ENCODE peak calls at places on chromosomes 6 and 20, in four cellular contexts. O is activated T-helper 1 cell treated with anti-CD3 and anti-CD28 coated beads, Interleukin-2, amount 50 U/mL, for 16 hours; Q is GDM1; P is stimulated activated CD4-positive, alpha-beta T cell treated with anti-CD3 and anti-CD28 coated beads, Interleukin-4, amount 100 ng/mL, for 1 hour. Z is an unnamed sample.

GRCh38 chr20:53201588-53201987 is 229.4 kb downstream of the TSHZ2 start:
- DNase-seq in O (no peak), Q (no peak), P (no peak), Z (no peak)

GRCh38 chr6:19789100-19789805 is 47.9 kb upstream of the ID4 start:
- DNase-seq in P (no peak), Q (peak), O (no peak), Z (peak)

GRCh38 chr20:4401601-4402000 is 320.1 kb upstream of the PRND start:
- DNase-seq in O (no peak), Q (no peak), P (no peak), Z (no peak)

GRCh38 chr20:22474215-22474614 is 110.2 kb downstream of the FOXA2 start:
- DNase-seq in P (no peak), Q (no peak), O (no peak), Z (no peak)

GRCh38 chr6:152292595-152292994 is 344.6 kb downstream of the SYNE1 start:
- DNase-seq in O (no peak), P (no peak), Q (no peak), Z (no peak)

GRCh38 chr6:79718509-79719247 is 87.5 kb downstream of the SH3BGRL2 start:
- DNase-seq in P (no peak), O (no peak), Q (no peak), Z (no peak)

GRCh38 chr6:52667572-52667971 is 3.3 kb upstream of the TMEM14A start:
- DNase-seq in O (no peak), Q (no peak), P (no peak), Z (no peak)

GRCh38 chr6:166456360-166457156 is 73.8 kb upstream of the MPC1 start:
- DNase-seq in O (no peak), Q (no peak), P (no peak), Z (peak)

GRCh38 chr6:109867009-109867969 is 110.8 kb upstream of the GPR6 start:
- DNase-seq in P (no peak), O (no peak), Q (no peak), Z (no peak)

GRCh38 chr6:167396659-167397490 is 72.0 kb downstream of the TTLL2 start:
- DNase-seq in O (no peak), Q (no peak), P (no peak), Z (no peak)

GRCh38 chr6:167475947-167476346 is 151.1 kb downstream of the TTLL2 start:
- DNase-seq in Q (no peak), P (no peak), O (no peak), Z (no peak)

GRCh38 chr6:125252891-125253290 is 48.9 kb downstream of the HDDC2 start:
- DNase-seq in P (no peak), O (no peak), Q (no peak), Z (no peak)

GRCh38 chr6:36139431-36139830 is 9.1 kb downstream of the MAPK13 start:
- DNase-seq in Q (peak), P (no peak), O (no peak), Z (peak)

GRCh38 chr6:145633981-145634627 is 101.2 kb downstream of the EPM2A start:
- DNase-seq in Q (peak), O (peak), P (peak), Z (peak)

GRCh38 chr6:90227165-90227564 is 69.5 kb downstream of the BACH2 start:
- DNase-seq in Q (no peak), O (no peak), P (no peak), Z (no peak)

GRCh38 chr20:49028684-49029083 is 17.4 kb upstream of the CSE1L start:
- DNase-seq in O (no peak), Q (no peak), P (no peak), Z (peak)

GRCh38 chr6:40629463-40629862 is 42.3 kb upstream of the LRFN2 start:
- DNase-seq in P (no peak), O (no peak), Q (no peak), Z (no peak)

GRCh38 chr6:39599341-39599740 is 125.9 kb downstream of the KIF6 start:
- DNase-seq in P (no peak), Q (no peak), O (no peak), Z (no peak)

GRCh38 chr20:35617397-35618031 is 1.9 kb downstream of the SPAG4 start:
- DNase-seq in O (no peak), Q (no peak), P (peak), Z (peak)

GRCh38 chr6:145756170-145756662 is 20.9 kb upstream of the EPM2A start:
- DNase-seq in O (no peak), Q (no peak), P (no peak), Z (peak)

GRCh38 chr6:68141190-68141589 is 493.9 kb upstream of the ADGRB3 start:
- DNase-seq in O (no peak), P (no peak), Q (no peak), Z (no peak)

GRCh38 chr20:51267679-51268078 is 244.8 kb upstream of the KCNG1 start:
- DNase-seq in O (no peak), P (no peak), Q (no peak), Z (no peak)

GRCh38 chr6:14848019-14848418 is 397.9 kb upstream of the JARID2 start:
- DNase-seq in Q (no peak), P (no peak), O (no peak), Z (no peak)

GRCh38 chr20:47784599-47785320 is 521 bp downstream of the SULF2 start:
- DNase-seq in Q (no peak), O (no peak), P (no peak), Z (peak)

GRCh38 chr6:38497546-38497945 is 142.2 kb downstream of the BTBD9 start:
- DNase-seq in Q (no peak), O (no peak), P (no peak), Z (no peak)

GRCh38 chr20:35699914-35700624 is 864 bp downstream of the ROMO1 start:
- DNase-seq in Q (no peak), P (no peak), O (no peak), Z (no peak)

GRCh38 chr6:128641701-128642100 is 121.3 kb upstream of the PTPRK start:
- DNase-seq in Q (no peak), P (no peak), O (no peak), Z (no peak)

GRCh38 chr6:51702851-51703250 is 384.6 kb downstream of the PKHD1 start:
- DNase-seq in Q (no peak), O (no peak), P (no peak), Z (no peak)

GRCh38 chr20:8476023-8476422 is 344.0 kb downstream of the PLCB1 start:
- DNase-seq in P (no peak), Q (no peak), O (no peak), Z (peak)

GRCh38 chr6:113693866-113694265 is 163.3 kb upstream of the MARCKS start:
- DNase-seq in P (no peak), O (no peak), Q (no peak), Z (no peak)

GRCh38 chr20:36130316-36130865 is 24.1 kb upstream of the EPB41L1 start:
- DNase-seq in Q (no peak), O (no peak), P (no peak), Z (no peak)

GRCh38 chr6:28807682-28808280 is 116.0 kb downstream of the TRIM27 start:
- DNase-seq in O (no peak), Q (peak), P (no peak), Z (peak)

GRCh38 chr20:38181207-38181693 is 16.2 kb upstream of the TGM2 start:
- DNase-seq in Q (no peak), P (no peak), O (no peak), Z (no peak)